ENCODE peak calls at places on chromosome 18, in seven cellular contexts. B is breast epithelium, C is HL-60, Z is K562, F is GM12878, W is Panc1, U is GM12892. K is an unnamed sample.

GRCh38 chr18:74921057-74921820 is 287.7 kb downstream of the PTGR3 start:
- DNase-seq in W (no peak), Z (no peak), B (no peak), F (no peak), U (no peak), C (no peak), K (no peak)

GRCh38 chr18:32086866-32087265 is 4.8 kb upstream of the RNF138 start:
- DNase-seq in C (peak), F (no peak), U (no peak), Z (no peak), W (no peak), B (no peak), K (no peak)

GRCh38 chr18:53004798-53005197 is 664.8 kb downstream of the DCC start:
- DNase-seq in B (no peak), C (no peak), F (no peak), U (no peak), Z (no peak), W (no peak), K (no peak)

GRCh38 chr18:9536354-9537152 is 61.2 kb downstream of the RALBP1 start:
- DNase-seq in F (no peak), B (no peak), U (no peak), Z (no peak), W (no peak), C (no peak), K (no peak)

GRCh38 chr18:24212939-24213338 is 74.1 kb downstream of the CABYR start:
- DNase-seq in F (no peak), U (no peak), Z (no peak), B (no peak), C (no peak), W (peak), K (no peak)

GRCh38 chr18:32511147-32511546 is 40.5 kb upstream of the GAREM1 start:
- DNase-seq in F (no peak), U (no peak), C (no peak), Z (no peak), W (no peak), B (no peak), K (no peak)

GRCh38 chr18:67010916-67011315 is 407.0 kb upstream of the CDH19 start:
- DNase-seq in U (no peak), W (peak), B (no peak), F (no peak), Z (no peak), C (no peak), K (no peak)

GRCh38 chr18:56112013-56112749 is 524.2 kb upstream of the TCF4 start:
- DNase-seq in Z (no peak), U (peak), W (no peak), B (no peak), C (no peak), F (peak), K (no peak)

GRCh38 chr18:53944721-53945120 is 279.7 kb downstream of the MBD2 start:
- DNase-seq in U (no peak), B (no peak), Z (no peak), W (no peak), F (no peak), C (no peak), K (no peak)

GRCh38 chr18:54020346-54020745 is 204.1 kb downstream of the MBD2 start:
- DNase-seq in U (no peak), C (no peak), B (no peak), W (no peak), F (no peak), Z (no peak), K (no peak)

GRCh38 chr18:11145413-11146191 is 3.8 kb downstream of the PIEZO2 start:
- DNase-seq in F (no peak), Z (no peak), C (no peak), W (no peak), B (no peak), U (no peak), K (no peak)

GRCh38 chr18:8041526-8042111 is 474.5 kb downstream of the PTPRM start:
- DNase-seq in W (no peak), C (no peak), Z (no peak), B (no peak), U (no peak), F (no peak), K (no peak)

GRCh38 chr18:10404148-10404547 is 50.3 kb upstream of the APCDD1 start:
- DNase-seq in F (no peak), U (no peak), W (no peak), B (no peak), Z (no peak), C (no peak), K (no peak)

GRCh38 chr18:26383454-26384270 is 157.4 kb downstream of the TAF4B start:
- DNase-seq in F (peak), C (peak), U (no peak), Z (peak), W (peak), B (no peak), K (no peak)

DNA sequence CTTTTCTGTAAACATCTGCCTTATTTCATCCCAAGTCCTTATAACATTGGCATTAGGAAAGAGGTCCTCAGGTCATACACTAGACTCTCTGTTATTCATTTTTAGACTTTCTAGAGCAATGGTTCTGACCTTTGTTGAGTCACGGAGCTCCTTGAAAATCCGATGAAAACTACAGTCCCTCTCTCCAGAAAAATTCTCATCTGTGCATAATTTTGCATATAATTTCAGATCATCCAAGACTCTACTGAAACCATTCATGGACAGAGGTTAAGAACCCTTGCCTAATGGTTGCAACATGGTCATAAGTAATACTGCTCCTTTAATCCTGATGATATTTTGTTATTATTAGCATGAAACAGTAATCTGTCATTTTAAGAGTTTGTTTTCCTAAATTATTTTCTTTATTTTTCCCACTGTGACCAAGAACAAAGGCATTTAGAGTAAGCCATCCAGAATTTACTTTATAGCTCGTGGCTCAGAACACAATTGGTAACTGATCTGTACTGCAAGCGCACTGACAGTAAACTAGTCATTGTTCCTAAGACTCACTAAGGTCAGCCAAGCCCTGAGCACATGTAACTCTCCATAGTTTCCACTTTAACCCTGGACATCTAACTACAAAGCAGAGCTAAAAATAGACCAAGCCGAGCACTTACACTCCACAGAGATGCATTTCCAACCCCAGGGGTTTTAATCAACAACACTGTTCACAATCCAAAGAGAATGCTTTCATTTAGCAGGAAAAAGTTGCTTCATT is 8.4 kb downstream of the MYOM1 start:
- DNase-seq in F (no peak), W (no peak), U (no peak), C (no peak), B (no peak), Z (no peak), K (no peak)
- TF ChIP-seq POLR2AphosphoS5 in F (no peak), W (no peak), U (no peak), C (no peak), B (no peak), Z (no peak), K (no peak)

DNA sequence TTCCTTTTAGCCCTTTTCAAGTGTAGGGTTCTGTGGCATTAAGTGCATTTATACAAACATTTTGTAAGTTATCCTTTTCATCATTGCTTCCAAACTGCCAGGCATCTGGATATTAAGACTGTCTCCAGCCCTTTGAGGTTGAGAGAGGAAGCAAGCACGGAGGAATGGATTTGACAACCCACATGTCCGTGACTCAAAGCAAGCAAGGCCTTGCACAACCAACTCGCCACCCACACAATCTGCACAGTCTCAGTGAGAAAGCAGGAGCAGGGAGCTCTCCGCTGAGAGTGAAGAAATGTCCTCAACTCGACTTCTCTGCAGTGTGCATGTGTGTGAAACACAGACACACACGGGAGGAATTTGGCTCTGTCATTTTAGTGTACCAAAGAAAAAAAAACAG is 65.5 kb downstream of the ATP8B1 start:
- DNase-seq in U (no peak), F (no peak), Z (no peak), B (peak), W (no peak), C (peak), K (peak)
- TF ChIP-seq POLR2AphosphoS5 in U (no peak), F (no peak), Z (no peak), B (peak), W (no peak), C (peak), K (no peak)

DNA sequence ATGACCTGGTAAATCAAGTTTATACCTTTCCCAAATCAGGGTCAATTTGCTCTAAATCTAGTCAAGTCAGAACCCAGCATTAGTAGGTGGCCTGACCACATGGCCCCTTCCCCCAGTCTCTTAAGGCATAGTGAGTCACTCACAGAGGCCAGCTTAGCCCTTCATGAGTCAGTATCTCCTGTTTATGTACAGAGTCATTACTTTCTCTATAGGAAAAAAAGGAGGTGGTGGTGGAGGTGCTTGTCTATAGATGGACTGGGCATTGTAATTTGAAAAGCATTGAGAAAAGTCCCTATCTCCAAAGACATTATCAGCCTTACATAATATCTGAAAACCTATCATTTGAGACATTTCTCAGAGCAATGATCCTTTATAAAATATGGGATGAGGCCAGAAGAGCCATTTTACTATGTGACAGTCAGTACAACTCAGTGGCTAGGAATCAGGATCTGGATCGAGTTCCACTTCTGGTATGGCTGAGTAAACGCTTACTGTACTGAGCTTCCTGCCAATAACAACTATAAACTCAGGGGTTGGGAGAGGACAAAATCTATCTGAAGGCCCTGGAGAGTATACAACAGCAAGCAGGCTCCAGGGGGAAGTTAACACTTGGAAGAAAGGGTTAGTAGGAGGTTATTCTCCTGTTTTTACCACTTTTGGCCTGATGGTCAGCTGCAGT is 22.5 kb upstream of the SIGLEC15 start:
- DNase-seq in W (peak), C (no peak), F (no peak), U (no peak), Z (no peak), B (no peak), K (no peak)
- TF ChIP-seq POLR2AphosphoS5 in W (no peak), C (no peak), F (no peak), U (no peak), Z (no peak), B (no peak), K (no peak)

DNA sequence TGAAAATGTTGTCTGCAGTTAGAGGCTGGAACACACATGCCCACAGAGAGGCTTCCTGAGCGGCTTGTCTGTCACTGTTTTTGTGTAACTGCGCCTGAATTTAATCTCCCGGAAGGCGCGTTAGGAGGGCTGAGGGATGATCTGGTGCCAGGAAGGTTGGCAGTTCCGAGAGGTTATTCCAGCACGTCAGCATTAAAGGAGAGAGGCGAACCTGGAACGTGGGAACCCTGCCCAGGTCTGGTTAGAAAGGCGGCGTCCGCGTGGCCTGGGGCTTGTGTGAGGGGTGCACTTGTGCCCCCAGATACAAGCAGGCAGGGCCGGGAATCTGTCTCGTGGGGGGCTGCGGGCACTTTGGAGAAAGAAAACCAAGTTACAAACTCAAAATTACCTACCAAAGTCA is 75.3 kb downstream of the NFATC1 start:
- DNase-seq in W (no peak), C (no peak), B (no peak), U (no peak), Z (no peak), F (no peak), K (no peak)
- TF ChIP-seq POLR2AphosphoS5 in W (no peak), C (no peak), B (no peak), U (no peak), Z (no peak), F (no peak), K (no peak)

DNA sequence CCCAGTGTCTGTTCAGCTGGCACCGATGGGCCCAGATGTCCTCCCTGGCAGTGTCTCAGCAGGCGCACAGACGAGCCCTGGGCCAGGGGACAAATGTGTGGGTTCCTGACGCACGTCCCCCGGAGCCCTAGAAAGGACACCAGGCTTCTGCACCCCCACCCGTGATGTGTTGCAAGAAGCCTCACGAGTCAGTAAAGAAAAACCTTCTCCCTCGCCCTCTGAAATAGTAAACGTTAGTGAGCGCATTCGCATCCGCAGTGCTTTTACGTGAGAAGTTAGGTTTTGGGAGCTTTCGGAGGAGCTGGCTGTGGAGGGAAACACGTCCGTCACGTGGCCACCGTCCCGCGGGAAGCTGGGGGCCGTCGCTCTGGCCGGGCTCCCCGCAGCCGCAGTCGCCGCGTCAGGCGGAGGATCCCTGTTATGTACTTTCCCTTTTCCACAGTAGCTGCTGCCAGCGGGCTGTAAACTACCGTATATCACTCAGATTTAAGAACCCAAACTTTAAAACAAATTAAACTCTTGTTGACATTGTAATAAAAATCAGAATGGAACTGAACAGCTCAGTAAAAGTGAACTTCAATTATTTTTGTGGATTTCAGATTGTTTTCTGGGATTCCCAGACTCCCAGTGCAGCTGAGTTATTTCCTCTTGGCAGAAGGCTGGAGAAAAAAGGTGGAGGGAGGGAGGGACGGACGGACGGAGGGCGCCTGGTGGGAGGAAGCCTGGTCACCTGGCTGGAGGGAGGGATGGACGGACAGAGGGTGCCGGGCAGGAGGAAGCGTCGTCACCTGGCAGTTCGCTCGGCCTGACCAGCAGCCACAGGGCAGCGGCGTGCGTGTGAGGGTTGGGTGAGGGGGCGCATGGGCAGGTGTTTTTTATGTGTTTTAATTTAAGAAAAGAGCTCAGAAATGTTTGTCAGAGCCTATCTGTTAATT is 112.1 kb downstream of the NFATC1 start:
- DNase-seq in B (peak), C (peak), F (no peak), U (no peak), Z (no peak), W (no peak), K (no peak)
- TF ChIP-seq POLR2AphosphoS5 in B (peak), C (peak), F (no peak), U (no peak), Z (no peak), W (no peak), K (no peak)

GRCh38 chr18:3972291-3972985 is 482.7 kb downstream of the DLGAP1 start:
- DNase-seq in C (no peak), Z (no peak), F (no peak), U (no peak), W (no peak), B (no peak), K (no peak)
- TF ChIP-seq POLR2AphosphoS5 in C (no peak), Z (no peak), F (no peak), U (no peak), W (no peak), B (no peak), K (no peak)

DNA sequence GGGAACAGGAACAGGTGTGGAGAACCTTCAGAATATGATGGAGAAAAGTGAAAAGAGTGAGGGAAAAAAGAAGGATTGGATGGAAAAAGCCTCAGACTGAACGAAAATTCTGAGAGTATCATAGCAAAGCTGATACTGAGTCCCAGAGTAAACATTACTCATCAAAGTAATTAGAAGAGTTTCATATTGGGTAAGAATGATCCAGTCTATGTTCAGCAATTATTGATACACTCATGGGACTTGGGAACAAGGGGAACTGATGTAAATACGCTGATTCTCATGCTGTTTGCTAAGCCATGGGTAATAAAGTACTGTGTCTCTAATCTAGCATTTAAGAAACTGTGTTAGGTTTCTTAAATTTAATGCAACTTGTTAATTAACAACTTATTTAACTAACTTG is 219.9 kb upstream of the NOL4 start:
- DNase-seq in U (no peak), W (no peak), B (no peak), C (no peak), F (no peak), Z (no peak), K (no peak)
- TF ChIP-seq POLR2AphosphoS5 in U (no peak), W (no peak), B (no peak), C (no peak), F (no peak), Z (no peak), K (no peak)

DNA sequence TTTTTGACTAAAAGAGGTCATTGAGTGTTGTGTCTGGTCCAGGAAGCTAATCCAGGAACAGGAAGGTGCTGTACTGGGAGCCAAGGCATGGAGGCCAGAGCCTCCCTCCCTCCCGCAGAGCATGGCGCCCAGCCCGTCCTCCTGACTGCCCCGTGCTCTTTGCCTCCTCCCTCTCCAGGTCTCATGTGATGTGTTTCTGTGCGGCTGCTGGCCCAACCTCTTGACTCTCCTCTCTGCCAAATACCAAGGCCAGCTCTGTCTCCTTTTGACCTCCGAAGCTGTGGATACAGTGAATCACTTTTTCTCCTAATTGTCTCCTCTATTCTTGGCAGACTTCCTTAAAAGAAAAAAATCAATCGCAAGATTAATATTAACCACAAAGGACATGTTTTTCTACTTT is 284.1 kb downstream of the PHLPP1 start:
- DNase-seq in F (no peak), W (no peak), B (no peak), Z (no peak), C (no peak), U (no peak), K (no peak)
- TF ChIP-seq POLR2AphosphoS5 in F (no peak), W (no peak), B (peak), Z (no peak), C (no peak), U (no peak), K (no peak)

DNA sequence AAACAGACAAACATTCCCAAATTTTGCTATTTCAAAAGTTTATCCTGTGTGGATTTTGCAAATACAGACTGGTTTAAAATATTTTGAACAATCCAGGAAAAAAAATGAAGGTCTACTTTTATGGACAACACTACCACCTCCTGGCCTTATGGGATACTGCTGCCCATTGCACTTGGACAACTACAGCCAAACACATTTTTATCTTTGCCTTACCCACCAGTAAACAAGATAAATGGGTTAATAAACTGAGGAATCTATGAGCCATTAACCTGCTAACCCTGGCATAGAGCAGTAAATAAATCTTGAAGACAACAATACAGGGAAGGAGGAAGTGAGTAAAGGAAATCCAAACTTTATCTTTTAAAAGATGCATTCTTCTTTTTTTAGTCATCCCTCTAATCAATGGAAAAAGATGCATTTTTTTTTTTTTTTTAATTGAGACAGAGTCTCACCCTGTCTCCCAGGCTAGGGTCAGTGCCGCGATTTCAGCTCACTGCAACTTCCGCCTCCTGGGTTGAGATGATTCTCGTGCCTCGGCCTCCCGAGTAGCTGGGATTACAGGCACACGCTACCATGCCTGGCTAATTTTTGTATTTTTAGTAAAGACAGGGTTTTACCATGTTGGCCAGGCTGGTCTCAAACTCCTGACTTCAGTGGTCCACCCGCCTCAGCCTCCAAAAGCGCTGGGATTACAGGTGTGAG is 2.1 kb upstream of the SPIRE1 start:
- DNase-seq in B (no peak), U (no peak), Z (peak), C (peak), F (no peak), W (no peak), K (peak)
- TF ChIP-seq POLR2AphosphoS5 in B (no peak), U (no peak), Z (no peak), C (no peak), F (no peak), W (no peak), K (no peak)

GRCh38 chr18:42306208-42306980 is 351.4 kb downstream of the PIK3C3 start:
- DNase-seq in W (no peak), B (no peak), F (no peak), Z (no peak), C (no peak), U (no peak), K (no peak)
- TF ChIP-seq POLR2AphosphoS5 in W (no peak), B (no peak), F (no peak), Z (no peak), C (no peak), U (no peak), K (no peak)

K was measured in SK-N-MC.